ENCODE peak calls at places on chromosomes 1 and 21, in five cellular contexts. F is iPS DF 6.9, C is thoracic aorta, X is psoas muscle, Y is mammary epithelial cell. B is an unnamed sample.

GRCh38 chr21:17725339-17725738 is 93.8 kb downstream of the C21orf91 start:
- DNase-seq in F (no peak), X (no peak), C (no peak), Y (no peak), B (no peak)

GRCh38 chr1:20411196-20411980 is 74.6 kb downstream of the CAMK2N1 start:
- DNase-seq in X (peak; percentile 43), F (no peak), Y (peak; percentile 91), C (no peak), B (peak; percentile 48)

GRCh38 chr1:179042087-179042486 is 16.4 kb downstream of the FAM20B start:
- DNase-seq in Y (no peak), X (no peak), F (no peak), C (no peak), B (no peak)

GRCh38 chr1:67342002-67342890 is 34.6 kb downstream of the IL12RB2 start:
- DNase-seq in X (no peak), Y (no peak), F (peak; percentile 41), C (no peak), B (no peak)

GRCh38 chr1:176434200-176434599 is 28.8 kb upstream of the PAPPA2 start:
- DNase-seq in Y (no peak), F (no peak), C (no peak), X (no peak), B (no peak)

GRCh38 chr21:42056468-42056867 is 14.6 kb upstream of the UMODL1 start:
- DNase-seq in C (no peak), X (no peak), Y (no peak), F (no peak), B (no peak)

GRCh38 chr1:151196292-151196800 is 2.0 kb upstream of the PIP5K1A start:
- DNase-seq in F (no peak), Y (peak; percentile 81), C (no peak), X (no peak), B (peak; percentile 72)

GRCh38 chr1:147669475-147670318 is 627 bp downstream of the ACP6 start:
- DNase-seq in C (no peak), F (no peak), Y (peak; percentile 64), X (peak; percentile 40), B (peak; percentile 77)

GRCh38 chr1:46400398-46400797 is 6.3 kb downstream of the FAAH start:
- DNase-seq in Y (no peak), F (no peak), X (no peak), C (no peak), B (no peak)

GRCh38 chr1:116485071-116485735 is 85.6 kb downstream of the CD58 start:
- DNase-seq in C (peak; percentile 61), Y (peak; percentile 65), X (peak; percentile 88), F (peak; percentile 90), B (peak; percentile 83)
- H3K27ac ChIP-seq in C (no peak overlapping the region), Y (no peak overlapping the region), X (no peak overlapping the region), F (no peak overlapping the region), B (no peak overlapping the region)

DNA sequence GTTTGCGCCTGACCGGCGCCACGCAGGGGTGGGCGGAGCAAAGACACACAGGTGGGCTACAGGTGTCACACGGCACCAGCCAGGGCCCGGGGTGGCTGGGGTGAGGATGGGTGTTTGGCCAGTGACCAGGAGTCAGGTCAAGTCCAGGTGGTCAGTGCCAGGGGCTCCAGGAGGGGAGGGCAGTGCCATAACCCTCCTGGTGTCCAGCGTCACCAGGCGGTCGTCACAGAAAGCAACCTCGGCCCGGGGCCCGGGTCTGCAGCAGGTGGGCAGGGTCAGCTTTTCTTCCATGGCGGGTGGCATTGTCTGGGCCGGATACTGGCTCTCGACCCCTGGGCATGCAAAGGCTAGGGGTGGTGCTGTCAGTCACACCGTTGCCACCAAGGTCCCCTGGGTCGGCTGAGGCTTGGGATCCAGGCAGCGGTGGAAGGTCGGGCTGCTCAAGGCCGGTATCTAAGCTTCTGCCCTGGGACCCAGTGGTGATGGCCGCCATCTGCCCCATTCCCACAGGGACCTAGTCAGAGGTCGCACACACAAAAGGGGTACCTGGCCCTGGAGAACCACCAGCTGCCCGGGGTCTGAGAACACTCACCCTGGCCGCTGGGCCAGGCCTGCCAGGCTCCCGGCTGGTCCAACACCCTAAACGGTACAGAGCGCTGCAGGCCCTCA is 1.8 kb downstream of the FNDC10 start:
- DNase-seq in F (no peak), C (no peak), Y (no peak), X (no peak), B (no peak)
- H3K4me3 ChIP-seq in F (no peak overlapping the region), C (no peak overlapping the region), Y (no peak overlapping the region), X (no peak overlapping the region), B (no peak overlapping the region)

DNA sequence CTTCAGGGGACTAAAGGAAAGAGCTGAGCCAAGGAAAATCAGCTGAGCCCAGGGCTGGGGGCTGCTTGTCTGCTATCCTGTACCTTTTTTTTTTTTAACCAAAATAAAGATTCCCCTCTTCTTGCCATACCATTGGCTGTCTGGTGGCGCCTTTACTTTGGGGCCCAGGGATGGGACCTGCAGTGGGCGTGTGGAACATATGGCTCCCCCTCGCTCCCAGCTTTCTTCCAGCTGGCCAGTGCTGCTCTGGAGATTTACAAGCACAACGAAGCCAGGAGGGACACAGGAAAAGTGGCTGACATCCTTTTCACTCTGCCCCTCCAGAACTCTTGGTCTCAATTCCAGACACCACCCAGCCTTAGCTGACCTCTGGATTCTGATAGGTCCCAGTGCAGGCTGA is 5.5 kb upstream of the SFN start:
- DNase-seq in C (no peak), Y (no peak), F (no peak), X (no peak), B (no peak)
- H3K27ac ChIP-seq in C (no peak overlapping the region), Y (peak overlapping the region; percentile 98), F (no peak overlapping the region), X (peak overlapping the region; percentile 41), B (no peak overlapping the region)

DNA sequence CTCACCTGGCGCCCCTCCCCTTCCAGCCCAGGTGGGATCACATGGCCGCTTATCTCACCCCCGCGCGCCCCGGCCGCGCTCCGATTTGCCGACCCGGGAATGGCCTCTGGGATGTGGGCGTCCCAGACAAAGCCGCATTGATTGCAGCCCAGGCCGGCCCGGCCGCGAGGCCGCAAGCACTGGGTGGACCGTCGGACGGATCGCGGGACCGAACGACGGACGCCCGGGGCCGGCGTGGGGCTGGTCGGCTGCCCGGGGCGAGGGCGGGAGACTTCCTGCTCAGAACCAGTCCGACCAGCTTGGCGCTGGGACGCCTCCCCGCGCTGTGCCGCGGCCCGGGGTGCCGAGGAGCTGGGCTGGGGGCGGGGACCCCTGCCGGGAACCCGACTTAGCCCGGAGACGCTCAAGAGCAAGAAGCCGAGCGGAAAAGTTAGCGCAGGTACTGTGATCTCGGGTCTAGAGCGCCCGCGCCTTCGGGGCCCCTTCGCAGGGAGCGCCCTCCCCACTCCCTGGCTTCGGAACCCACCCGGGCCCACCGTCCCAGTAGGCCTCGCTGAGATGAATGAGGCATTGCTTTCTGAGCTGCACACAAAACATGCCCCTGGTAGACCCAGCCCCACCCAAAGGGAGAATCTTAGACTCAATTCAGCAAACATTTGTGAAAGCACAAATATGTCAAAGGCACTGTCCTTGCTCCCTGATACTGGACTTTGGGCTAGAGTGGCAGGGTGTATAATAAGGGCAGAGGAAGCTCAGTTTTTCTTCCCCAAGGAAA is 415 bp upstream of the LAD1 start:
- DNase-seq in X (no peak), C (no peak), F (peak; percentile 35), Y (peak; percentile 85), B (no peak)
- H3K4me3 ChIP-seq in X (no peak overlapping the region), C (peak overlapping the region; percentile 52), F (peak overlapping the region; percentile 42), Y (peak overlapping the region; percentile 90), B (no peak overlapping the region)

GRCh38 chr1:12464627-12465056 is 153.4 kb downstream of the DHRS3 start:
- DNase-seq in X (peak; percentile 53), C (peak; percentile 68), F (no peak), Y (peak; percentile 65), B (peak; percentile 80)

GRCh38 chr1:12461764-12462163 is 156.2 kb downstream of the DHRS3 start:
- DNase-seq in X (no peak), C (no peak), F (no peak), Y (no peak), B (no peak)

GRCh38 chr1:12460911-12461621 is 156.9 kb downstream of the DHRS3 start:
- DNase-seq in X (peak; percentile 48), C (no peak), Y (no peak), F (no peak), B (peak; percentile 46)

GRCh38 chr1:12464028-12464427 is 154.0 kb downstream of the DHRS3 start:
- DNase-seq in C (no peak), F (no peak), X (peak; percentile 58), Y (no peak), B (peak; percentile 72)

DNA sequence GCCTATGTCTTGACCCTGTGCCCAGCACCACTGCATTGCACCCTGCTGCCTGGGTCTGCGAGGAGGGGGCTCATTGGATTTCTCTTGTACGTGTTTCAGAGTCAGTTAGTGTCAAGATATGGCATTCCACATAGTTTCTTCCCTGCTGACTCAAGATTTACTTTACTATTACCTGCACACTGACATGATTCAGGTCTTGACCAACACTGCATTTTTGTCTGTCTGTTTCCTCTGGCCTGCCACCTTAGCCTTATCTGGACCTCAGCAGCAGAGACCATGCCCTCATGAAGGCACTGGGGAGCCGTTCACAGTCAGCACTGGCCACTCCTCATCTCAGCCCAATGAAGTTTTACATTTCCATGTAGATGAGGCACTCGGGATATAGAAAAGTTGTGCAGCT is 155.4 kb downstream of the DHRS3 start:
- DNase-seq in C (no peak), Y (no peak), F (no peak), X (no peak), B (no peak)
- H3K27ac ChIP-seq in C (peak overlapping the region; percentile 73), Y (no peak overlapping the region), F (no peak overlapping the region), X (no peak overlapping the region), B (peak overlapping the region; percentile 77)

DNA sequence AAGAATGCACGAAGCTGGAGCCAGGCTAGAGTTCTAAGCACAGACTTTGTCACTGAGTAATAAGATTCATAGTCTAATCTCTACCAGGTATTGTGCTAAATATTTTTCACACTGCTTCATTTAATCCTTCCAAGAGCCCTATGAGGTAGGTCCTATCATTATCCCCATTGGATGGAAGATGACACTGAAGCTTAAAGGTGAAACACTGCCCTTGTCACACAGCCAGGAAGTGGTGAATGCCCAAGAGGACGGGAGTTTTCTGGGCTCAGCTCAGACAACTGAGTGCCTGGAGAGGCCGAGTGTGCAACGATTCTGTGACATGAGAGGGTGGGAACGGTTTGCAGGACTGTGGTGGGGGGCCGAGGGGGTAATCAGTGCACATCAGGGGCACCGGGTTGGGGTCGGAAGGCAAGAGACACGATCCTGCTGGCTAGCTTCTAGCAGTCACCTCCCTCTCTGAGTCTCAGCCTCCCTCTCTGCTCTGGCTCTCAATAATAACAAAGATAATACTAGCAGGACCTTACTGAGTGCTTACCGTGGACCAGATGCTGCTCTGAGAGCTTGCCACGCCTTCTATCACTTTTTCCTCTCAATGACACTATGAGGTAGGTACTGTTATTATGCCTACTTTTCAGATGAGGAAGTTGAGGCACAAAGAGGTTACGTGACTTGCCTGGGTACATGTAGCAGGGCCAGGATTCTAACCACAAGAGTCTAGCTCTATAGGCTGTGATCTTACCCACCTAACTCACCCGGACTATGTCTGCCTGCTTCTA is 12.4 kb downstream of the KCNQ4 start:
- DNase-seq in Y (no peak), X (no peak), C (no peak), F (no peak), B (no peak)
- H3K4me3 ChIP-seq in Y (no peak overlapping the region), X (no peak overlapping the region), C (no peak overlapping the region), F (no peak overlapping the region), B (no peak overlapping the region)

GRCh38 chr1:180157108-180157507 is 2.4 kb downstream of the QSOX1 start:
- DNase-seq in X (no peak), F (no peak), C (no peak), Y (no peak), B (no peak)
- H3K27ac ChIP-seq in X (no peak overlapping the region), F (no peak overlapping the region), C (no peak overlapping the region), Y (no peak overlapping the region), B (no peak overlapping the region)